ENCODE peak calls at places on chromosomes 13 and 19, in seven cellular contexts. One of them, this sample, is unnamed. For H3K36me3, the result is how much of the 10 kb centered on the place peaks cover.

GRCh38 chr19:13002389-13002898 is 7.2 kb downstream of the NFIX start:
- DNase-seq in HepG2: no peak
- DNase-seq in GM23338: no peak
- DNase-seq in HCT116: no peak
- DNase-seq in SK-N-SH: peak
- DNase-seq in GM12878: no peak
- DNase-seq in K562: no peak
- DNase-seq in this sample: no peak

GRCh38 chr13:66992183-66992582 is 238.0 kb downstream of the PCDH9 start:
- DNase-seq in HepG2: no peak
- DNase-seq in GM23338: no peak
- DNase-seq in HCT116: no peak
- DNase-seq in SK-N-SH: no peak
- DNase-seq in GM12878: no peak
- DNase-seq in K562: no peak
- DNase-seq in this sample: no peak

GRCh38 chr19:5692785-5693194 is 2.7 kb downstream of the RPL36 start:
- DNase-seq in HepG2: no peak
- DNase-seq in GM23338: no peak
- DNase-seq in HCT116: no peak
- DNase-seq in SK-N-SH: peak
- DNase-seq in GM12878: no peak
- DNase-seq in K562: no peak
- DNase-seq in this sample: no peak

GRCh38 chr13:111474136-111475002 is 153.9 kb downstream of the TEX29 start:
- DNase-seq in HepG2: peak
- DNase-seq in GM23338: peak
- DNase-seq in HCT116: peak
- DNase-seq in SK-N-SH: peak
- DNase-seq in GM12878: no peak
- DNase-seq in K562: peak
- DNase-seq in this sample: peak

GRCh38 chr13:92948034-92948433 is 278.6 kb upstream of the GPC6 start:
- DNase-seq in HepG2: no peak
- DNase-seq in GM23338: no peak
- DNase-seq in HCT116: no peak
- DNase-seq in SK-N-SH: no peak
- DNase-seq in GM12878: no peak
- DNase-seq in K562: no peak
- DNase-seq in this sample: no peak

GRCh38 chr13:92074658-92075057 is 676.2 kb downstream of the GPC5 start:
- DNase-seq in HepG2: peak
- DNase-seq in GM23338: peak
- DNase-seq in HCT116: no peak
- DNase-seq in SK-N-SH: peak
- DNase-seq in GM12878: no peak
- DNase-seq in K562: no peak
- DNase-seq in this sample: no peak

GRCh38 chr13:41767801-41768200 is 193.1 kb downstream of the VWA8 start:
- DNase-seq in HepG2: no peak
- DNase-seq in GM23338: no peak
- DNase-seq in HCT116: no peak
- DNase-seq in SK-N-SH: no peak
- DNase-seq in GM12878: no peak
- DNase-seq in K562: no peak
- DNase-seq in this sample: no peak

GRCh38 chr13:19860884-19861655 is 2.4 kb downstream of the ZMYM5 start:
- DNase-seq in HepG2: peak
- DNase-seq in GM23338: no peak
- DNase-seq in HCT116: peak
- DNase-seq in SK-N-SH: no peak
- DNase-seq in GM12878: no peak
- DNase-seq in K562: no peak
- DNase-seq in this sample: no peak

GRCh38 chr13:106498158-106498557 is 37.3 kb downstream of the EFNB2 start:
- DNase-seq in HepG2: no peak
- DNase-seq in GM23338: no peak
- DNase-seq in HCT116: no peak
- DNase-seq in SK-N-SH: no peak
- DNase-seq in GM12878: no peak
- DNase-seq in K562: no peak
- DNase-seq in this sample: no peak

GRCh38 chr19:46040952-46041500 is at the start of gene IGFL4:
- DNase-seq in HepG2: no peak
- DNase-seq in GM23338: no peak
- DNase-seq in HCT116: no peak
- DNase-seq in SK-N-SH: no peak
- DNase-seq in GM12878: no peak
- DNase-seq in K562: peak
- DNase-seq in this sample: no peak

GRCh38 chr19:12802267-12803106 is 618 bp downstream of the THSD8 start:
- DNase-seq in HepG2: no peak
- DNase-seq in GM23338: no peak
- DNase-seq in HCT116: no peak
- DNase-seq in SK-N-SH: no peak
- DNase-seq in GM12878: no peak
- DNase-seq in K562: peak
- DNase-seq in this sample: no peak

DNA sequence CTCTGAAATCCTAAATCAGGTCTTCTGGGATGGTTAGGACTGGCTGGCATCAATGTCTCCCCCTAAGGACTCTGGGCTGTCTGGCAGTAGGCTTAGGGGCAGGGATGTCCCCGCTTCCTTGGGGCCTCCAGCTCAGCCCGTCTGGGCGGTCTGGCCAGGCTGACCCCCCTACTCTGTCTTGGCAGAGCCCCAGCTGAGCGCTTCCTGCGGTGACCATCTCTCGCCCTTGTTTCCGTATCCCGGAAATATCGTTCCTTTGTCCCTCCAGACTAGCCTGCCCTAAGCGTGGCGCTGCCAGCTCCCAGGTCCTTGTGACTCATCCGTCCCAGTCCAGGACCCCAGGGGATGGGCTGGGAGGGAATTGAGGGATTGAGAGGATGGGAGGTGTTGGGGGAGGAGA is 11.3 kb downstream of the GTPBP3 start:
- DNase-seq in HepG2: peak
- DNase-seq in GM23338: peak
- DNase-seq in HCT116: no peak
- DNase-seq in SK-N-SH: peak
- DNase-seq in GM12878: no peak
- DNase-seq in K562: no peak
- DNase-seq in this sample: no peak
- TF ChIP-seq REST in HepG2: no peak
- TF ChIP-seq REST in GM23338: no peak
- TF ChIP-seq REST in HCT116: no peak
- TF ChIP-seq REST in SK-N-SH: no peak
- TF ChIP-seq REST in GM12878: no peak
- TF ChIP-seq REST in K562: no peak
- TF ChIP-seq REST in this sample: no peak

GRCh38 chr19:16851031-16851712 is 22.0 kb downstream of the SIN3B start:
- DNase-seq in HepG2: no peak
- DNase-seq in GM23338: no peak
- DNase-seq in HCT116: no peak
- DNase-seq in SK-N-SH: no peak
- DNase-seq in GM12878: no peak
- DNase-seq in K562: no peak
- DNase-seq in this sample: no peak
- H3K36me3 ChIP-seq in HepG2: under half
- H3K36me3 ChIP-seq in GM23338: under half
- H3K36me3 ChIP-seq in HCT116: under half
- H3K36me3 ChIP-seq in SK-N-SH: under half
- H3K36me3 ChIP-seq in GM12878: under half
- H3K36me3 ChIP-seq in K562: half or more
- H3K36me3 ChIP-seq in this sample: under half

DNA sequence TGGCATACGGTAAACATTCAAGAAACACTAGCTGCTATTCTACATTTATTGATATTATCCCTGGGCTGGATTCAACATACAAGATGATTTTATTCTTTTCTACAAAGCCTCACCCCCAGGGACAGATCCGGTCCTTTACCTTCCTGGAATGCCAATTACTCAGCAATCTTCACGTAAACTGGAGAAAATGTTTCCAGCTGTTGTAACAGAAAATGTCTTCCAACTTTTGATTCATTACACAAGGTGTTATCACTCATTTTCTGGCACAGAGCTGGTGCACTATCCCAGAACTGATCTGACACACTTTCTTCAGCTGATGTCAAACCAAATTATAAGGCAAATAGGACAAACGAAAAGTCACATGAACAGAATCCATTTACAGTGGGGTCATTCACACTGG is 33.1 kb downstream of the DCLK1 start:
- DNase-seq in HepG2: no peak
- DNase-seq in GM23338: no peak
- DNase-seq in HCT116: no peak
- DNase-seq in SK-N-SH: no peak
- DNase-seq in GM12878: no peak
- DNase-seq in K562: no peak
- DNase-seq in this sample: no peak
- TF ChIP-seq REST in HepG2: no peak
- TF ChIP-seq REST in GM23338: no peak
- TF ChIP-seq REST in HCT116: no peak
- TF ChIP-seq REST in SK-N-SH: no peak
- TF ChIP-seq REST in GM12878: no peak
- TF ChIP-seq REST in K562: no peak
- TF ChIP-seq REST in this sample: no peak

GRCh38 chr19:308471-309205 is 17.4 kb upstream of the PLPP2 start:
- DNase-seq in HepG2: no peak
- DNase-seq in GM23338: no peak
- DNase-seq in HCT116: no peak
- DNase-seq in SK-N-SH: peak
- DNase-seq in GM12878: no peak
- DNase-seq in K562: no peak
- DNase-seq in this sample: no peak

GRCh38 chr19:311813-312261 is 20.6 kb upstream of the PLPP2 start:
- DNase-seq in HepG2: no peak
- DNase-seq in GM23338: no peak
- DNase-seq in HCT116: no peak
- DNase-seq in SK-N-SH: no peak
- DNase-seq in GM12878: no peak
- DNase-seq in K562: no peak
- DNase-seq in this sample: no peak

GRCh38 chr19:310781-311496 is 19.7 kb upstream of the PLPP2 start:
- DNase-seq in HepG2: no peak
- DNase-seq in GM23338: no peak
- DNase-seq in HCT116: no peak
- DNase-seq in SK-N-SH: peak
- DNase-seq in GM12878: no peak
- DNase-seq in K562: no peak
- DNase-seq in this sample: no peak

GRCh38 chr19:309206-309565 is 18.0 kb upstream of the PLPP2 start:
- DNase-seq in HepG2: no peak
- DNase-seq in GM23338: no peak
- DNase-seq in HCT116: no peak
- DNase-seq in SK-N-SH: peak
- DNase-seq in GM12878: no peak
- DNase-seq in K562: no peak
- DNase-seq in this sample: no peak

DNA sequence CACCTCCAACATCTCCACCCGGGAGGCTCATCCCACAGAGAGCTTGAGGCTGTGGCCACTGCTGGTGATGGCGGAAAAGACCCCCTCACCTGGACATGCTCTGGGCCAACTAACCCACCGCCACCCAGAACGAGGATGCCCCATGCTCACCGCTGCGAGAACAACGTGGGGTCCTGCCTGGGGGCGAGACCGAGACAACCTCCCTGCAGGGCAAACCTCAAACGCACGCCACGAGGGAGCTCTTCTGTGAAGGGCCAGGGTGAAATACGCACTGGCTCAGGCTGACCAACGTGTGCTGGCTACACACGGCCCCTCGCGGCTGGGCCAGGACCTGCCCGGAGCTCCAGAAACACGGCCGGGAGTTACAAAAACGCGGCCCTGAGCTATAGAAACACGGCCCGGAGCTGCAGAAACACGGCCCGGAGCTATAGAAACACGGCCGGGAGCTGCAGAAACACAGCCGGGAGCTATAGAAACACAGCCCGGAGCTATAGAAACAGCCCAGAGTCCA is 19.0 kb upstream of the PLPP2 start:
- DNase-seq in HepG2: no peak
- DNase-seq in GM23338: peak
- DNase-seq in HCT116: no peak
- DNase-seq in SK-N-SH: peak
- DNase-seq in GM12878: no peak
- DNase-seq in K562: no peak
- DNase-seq in this sample: no peak
- H3K36me3 ChIP-seq in HepG2: under half
- H3K36me3 ChIP-seq in GM23338: under half
- H3K36me3 ChIP-seq in HCT116: under half
- H3K36me3 ChIP-seq in SK-N-SH: under half
- H3K36me3 ChIP-seq in GM12878: under half
- H3K36me3 ChIP-seq in K562: half or more
- H3K36me3 ChIP-seq in this sample: under half

DNA sequence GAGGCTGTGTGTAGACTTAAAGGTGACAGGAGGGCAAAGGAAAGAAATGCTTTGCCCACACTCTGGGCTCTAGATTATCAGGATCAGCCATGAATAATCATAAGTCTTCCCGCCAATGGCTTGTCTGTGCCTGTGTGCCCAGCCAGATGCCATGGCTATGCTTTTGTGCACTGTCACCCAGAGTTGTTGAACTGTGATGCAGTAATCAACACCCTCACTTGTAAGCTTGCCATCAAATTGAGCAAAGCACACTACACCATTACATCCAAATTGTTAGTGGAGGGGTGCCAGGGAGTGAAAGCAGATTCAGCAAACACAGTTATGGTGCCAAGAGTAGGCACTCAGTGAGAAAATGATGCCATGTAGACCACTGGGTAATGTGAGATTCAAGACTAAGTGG is 845.3 kb upstream of the MIR17HG start:
- DNase-seq in HepG2: no peak
- DNase-seq in GM23338: no peak
- DNase-seq in HCT116: no peak
- DNase-seq in SK-N-SH: no peak
- DNase-seq in GM12878: no peak
- DNase-seq in K562: no peak
- DNase-seq in this sample: no peak
- TF ChIP-seq REST in HepG2: no peak
- TF ChIP-seq REST in GM23338: no peak
- TF ChIP-seq REST in HCT116: no peak
- TF ChIP-seq REST in SK-N-SH: no peak
- TF ChIP-seq REST in GM12878: no peak
- TF ChIP-seq REST in K562: no peak
- TF ChIP-seq REST in this sample: no peak

This sample was measured in Panc1.